ENCODE peak calls at places on chromosomes 5 and 9, in six cellular contexts. N, M, B, I, K and F are unnamed samples.
A peak's percentile ranks its signal among the peaks of the same experiment; 100 is the strongest.

GRCh38 chr9:93642961-93643360 is 66.6 kb downstream of the PHF2 start:
- DNase-seq in N (no peak), M (no peak), B (peak; percentile 42), I (peak; percentile 59), K (peak; percentile 6), F (peak; percentile 24)

GRCh38 chr9:134888603-134889195 is 8.1 kb downstream of the FCN2 start:
- DNase-seq in N (no peak), M (no peak), B (no peak), I (no peak), K (no peak), F (peak; percentile 61)

GRCh38 chr5:151890299-151890698 is 34.4 kb downstream of the GLRA1 start:
- DNase-seq in N (no peak), M (no peak), B (no peak), I (no peak), K (no peak), F (no peak)

GRCh38 chr5:19885040-19885824 is 102.8 kb downstream of the CDH18 start:
- DNase-seq in N (no peak), M (no peak), B (no peak), I (no peak), K (no peak), F (no peak)

GRCh38 chr9:13990336-13990735 is 323.6 kb downstream of the NFIB start:
- DNase-seq in N (no peak), M (no peak), B (no peak), I (no peak), K (no peak), F (no peak)

GRCh38 chr9:36791204-36791948 is 218.7 kb downstream of the MELK start:
- DNase-seq in N (no peak), M (no peak), B (peak; percentile 27), I (no peak), K (no peak), F (no peak)

GRCh38 chr5:13567819-13568218 is 376.7 kb downstream of the DNAH5 start:
- DNase-seq in N (no peak), M (no peak), B (peak; percentile 98), I (no peak), K (no peak), F (no peak)

GRCh38 chr5:73796164-73797141 is 170.5 kb downstream of the ARHGEF28 start:
- DNase-seq in N (no peak), M (no peak), B (peak; percentile 87), I (peak; percentile 95), K (peak; percentile 73), F (no peak)

GRCh38 chr9:34177906-34178697 is 741 bp upstream of the UBAP1 start:
- DNase-seq in N (peak; percentile 82), M (no peak), B (no peak), I (no peak), K (no peak), F (no peak)

GRCh38 chr5:56207537-56207936 is 25.6 kb downstream of the ANKRD55 start:
- DNase-seq in N (no peak), M (no peak), B (peak; percentile 27), I (no peak), K (no peak), F (no peak)

GRCh38 chr5:175246242-175246891 is 197.6 kb downstream of the DRD1 start:
- DNase-seq in N (no peak), M (no peak), B (peak; percentile 72), I (peak; percentile 10), K (no peak), F (no peak)

GRCh38 chr5:55427157-55427556 is 107.6 kb downstream of the PLPP1 start:
- DNase-seq in N (no peak), M (no peak), B (peak; percentile 13), I (peak; percentile 67), K (no peak), F (no peak)

GRCh38 chr9:120733190-120733589 is 18.9 kb upstream of the MEGF9 start:
- DNase-seq in N (no peak), M (peak; percentile 14), B (no peak), I (peak; percentile 91), K (no peak), F (peak; percentile 94)

GRCh38 chr9:27125936-27126335 is 16.9 kb downstream of the TEK start:
- DNase-seq in N (no peak), M (no peak), B (peak; percentile 43), I (no peak), K (no peak), F (no peak)

GRCh38 chr9:112489039-112489546 is 2.5 kb downstream of the KIAA1958 start:
- DNase-seq in N (no peak), M (no peak), B (no peak), I (no peak), K (no peak), F (no peak)

GRCh38 chr9:126722252-126722921 is 82.5 kb upstream of the ZBTB43 start:
- DNase-seq in N (peak; percentile 98), M (no peak), B (peak; percentile 70), I (peak; percentile 70), K (no peak), F (no peak)

GRCh38 chr9:38026021-38026809 is 42.8 kb downstream of the SHB start:
- DNase-seq in N (no peak), M (no peak), B (peak; percentile 82), I (peak; percentile 86), K (peak; percentile 38), F (no peak)

GRCh38 chr9:96299823-96300222 is 2.2 kb downstream of the HSD17B3 start:
- DNase-seq in N (no peak), M (no peak), B (peak; percentile 86), I (peak; percentile 3), K (no peak), F (no peak)

GRCh38 chr5:87127956-87128687 is 139.6 kb upstream of the RASA1 start:
- DNase-seq in N (no peak), M (no peak), B (peak; percentile 98), I (peak; percentile 23), K (no peak), F (no peak)

GRCh38 chr9:85940275-85940831 is 593 bp upstream of the NAA35 start:
- DNase-seq in N (no peak), M (no peak), B (no peak), I (peak; percentile 3), K (no peak), F (no peak)

GRCh38 chr9:115006660-115007059 is 76.3 kb upstream of the TNFSF8 start:
- DNase-seq in N (no peak), M (no peak), B (peak; percentile 80), I (peak; percentile 81), K (no peak), F (no peak)

GRCh38 chr9:130519927-130520326 is 59.5 kb upstream of the FUBP3 start:
- DNase-seq in N (no peak), M (no peak), B (no peak), I (no peak), K (no peak), F (no peak)

GRCh38 chr5:180785794-180786221 is 16.8 kb downstream of the MGAT1 start:
- DNase-seq in N (peak; percentile 58), M (no peak), B (peak; percentile 76), I (peak; percentile 93), K (peak; percentile 51), F (no peak)

GRCh38 chr5:88680253-88681132 is 202.5 kb downstream of the MEF2C start:
- DNase-seq in N (peak; percentile 93), M (peak; percentile 88), B (peak; percentile 80), I (peak; percentile 62), K (peak; percentile 63), F (no peak)

DNA sequence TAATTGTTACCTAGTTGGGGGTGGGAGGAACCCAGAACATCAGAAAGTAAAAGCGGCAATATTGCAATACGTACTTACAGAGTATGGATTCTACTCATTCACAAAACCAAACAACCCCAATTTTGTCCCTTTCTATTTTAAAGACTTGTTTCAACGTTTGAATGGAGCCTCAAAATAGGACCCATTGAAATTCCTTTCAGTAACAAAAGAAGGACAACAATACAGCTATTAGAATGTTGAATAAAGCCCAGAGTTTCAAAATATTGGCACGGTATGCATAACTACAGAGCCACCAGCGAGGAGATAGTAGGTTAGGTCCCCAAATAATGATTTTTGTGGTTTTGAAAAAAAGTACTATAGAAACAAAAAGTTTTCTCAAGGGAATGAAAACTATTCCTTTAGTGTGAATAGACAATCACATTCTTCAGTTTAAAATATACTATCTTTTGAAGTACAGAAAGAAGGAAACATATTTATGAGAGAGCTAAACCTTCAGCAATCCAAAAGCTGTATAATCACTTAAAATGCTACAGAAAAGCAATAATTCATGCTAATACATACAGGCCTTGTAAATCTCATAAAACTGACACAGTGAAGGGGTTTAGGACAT is 235.5 kb downstream of the RFX3 start:
- DNase-seq in N (no peak), M (no peak), B (no peak), I (no peak), K (no peak), F (no peak)
- H3K27ac ChIP-seq in N (no peak overlapping the region), M (no peak overlapping the region), B (no peak overlapping the region), I (no peak overlapping the region), K (no peak overlapping the region), F (no peak overlapping the region)

DNA sequence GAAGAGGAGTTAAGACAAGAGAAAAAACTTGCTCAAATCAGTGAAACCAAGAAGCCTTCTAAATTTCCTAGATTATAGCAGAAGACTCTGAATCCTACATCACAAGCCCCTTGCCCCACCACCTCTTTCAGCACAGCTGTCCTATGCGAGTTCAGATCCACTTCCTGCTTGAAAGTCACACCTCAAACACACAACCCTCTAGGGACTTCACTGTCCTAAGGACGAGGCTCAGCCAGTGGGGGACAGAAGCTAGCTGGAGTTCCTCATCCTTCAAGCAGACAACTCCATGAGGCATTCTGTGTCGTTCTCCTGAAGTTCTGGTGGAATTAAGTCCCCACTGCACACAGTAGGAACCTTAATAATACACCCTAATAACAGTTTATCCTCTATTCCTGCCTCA is 44.3 kb downstream of the NRG2 start:
- DNase-seq in N (no peak), M (no peak), B (no peak), I (no peak), K (no peak), F (no peak)
- H3K27ac ChIP-seq in N (no peak overlapping the region), M (no peak overlapping the region), B (no peak overlapping the region), I (no peak overlapping the region), K (no peak overlapping the region), F (no peak overlapping the region)

GRCh38 chr9:20340161-20340861 is 282.0 kb downstream of the MLLT3 start:
- DNase-seq in N (no peak), M (no peak), B (no peak), I (peak; percentile 19), K (no peak), F (no peak)
- H3K27ac ChIP-seq in N (no peak overlapping the region), M (no peak overlapping the region), B (no peak overlapping the region), I (no peak overlapping the region), K (no peak overlapping the region), F (no peak overlapping the region)

DNA sequence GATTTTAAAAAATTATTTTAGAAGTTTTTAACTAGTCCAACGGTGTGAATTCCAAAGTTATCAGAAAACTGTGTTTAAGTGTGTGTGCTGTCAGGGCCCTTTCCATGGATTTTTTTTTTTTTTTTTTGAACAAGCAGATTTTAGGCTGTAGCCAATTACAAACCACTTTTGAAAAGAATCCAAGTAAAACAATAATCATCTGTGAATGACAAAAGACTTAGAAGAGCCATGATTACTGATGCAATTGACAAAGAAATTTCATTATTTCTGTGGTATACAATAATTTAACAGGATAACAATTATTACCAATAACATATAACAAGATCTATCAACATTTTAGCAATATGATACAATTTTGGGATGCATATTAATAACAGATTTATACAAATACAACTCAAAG is 16.2 kb upstream of the PAIP1 start:
- DNase-seq in N (no peak), M (no peak), B (no peak), I (peak; percentile 65), K (no peak), F (no peak)
- H3K27ac ChIP-seq in N (no peak overlapping the region), M (no peak overlapping the region), B (no peak overlapping the region), I (peak overlapping the region; percentile 97), K (no peak overlapping the region), F (peak overlapping the region; percentile 26)